ENCODE peak calls at places on chromosomes 16 and 17, in ten cellular contexts. X is colonic mucosa, V is neural progenitor cell, B is Karpas-422, O is thoracic aorta, Q is kidney epithelial cell, F is AG10803, H is aorta, Y is heart right ventricle, U is skeletal muscle cell. R is an unnamed sample.

GRCh38 chr17:60519795-60520194 is 6.2 kb downstream of the APPBP2 start:
- DNase-seq in O (no peak), F (no peak), U (no peak), Y (no peak), V (no peak), B (no peak), Q (no peak), X (no peak), H (no peak), R (no peak)

GRCh38 chr17:59783221-59784016 is 76.0 kb downstream of the VMP1 start:
- DNase-seq in B (no peak), X (no peak), Y (no peak), O (no peak), U (no peak), F (peak; percentile 42), H (no peak), Q (no peak), V (no peak), R (no peak)

GRCh38 chr17:27207073-27207511 is 86.8 kb upstream of the WSB1 start:
- DNase-seq in Q (no peak), F (peak; percentile 62), Y (no peak), O (no peak), V (no peak), U (peak; percentile 29), H (no peak), X (no peak), B (no peak), R (no peak)

GRCh38 chr16:89449726-89450335 is 40.5 kb downstream of the ANKRD11 start:
- DNase-seq in F (no peak), U (no peak), Q (no peak), Y (no peak), V (no peak), O (no peak), B (no peak), H (no peak), X (no peak), R (no peak)

GRCh38 chr17:67836205-67836987 is 11.1 kb downstream of the BPTF start:
- DNase-seq in X (no peak), O (no peak), Y (no peak), V (no peak), Q (no peak), B (no peak), U (peak; percentile 14), F (peak; percentile 60), H (no peak), R (no peak)

GRCh38 chr16:88901718-88902337 is 35.4 kb upstream of the PABPN1L start:
- DNase-seq in V (no peak), Y (no peak), X (no peak), O (no peak), H (no peak), U (no peak), B (peak; percentile 62), Q (no peak), F (no peak), R (no peak)

GRCh38 chr17:74737299-74738050 is 419 bp downstream of the RAB37 start:
- DNase-seq in F (no peak), B (peak; percentile 75), X (no peak), V (peak; percentile 87), U (no peak), Y (no peak), H (no peak), O (no peak), Q (no peak), R (no peak)

GRCh38 chr16:67244387-67245188 is 2.7 kb downstream of the FHOD1 start:
- DNase-seq in V (no peak), Y (peak; percentile 86), F (peak; percentile 89), U (peak; percentile 67), Q (no peak), O (peak; percentile 36), B (peak; percentile 96), H (peak; percentile 87), X (peak; percentile 75), R (peak; percentile 93)

GRCh38 chr16:56357765-56358322 is 67.5 kb downstream of the AMFR start:
- DNase-seq in X (no peak), U (no peak), F (no peak), V (peak; percentile 25), Q (no peak), O (no peak), H (peak; percentile 76), Y (no peak), B (peak; percentile 65), R (peak; percentile 76)

GRCh38 chr17:79748296-79749099 is 17.8 kb downstream of the ENPP7 start:
- DNase-seq in F (no peak), X (no peak), U (no peak), Q (no peak), Y (no peak), V (peak; percentile 35), O (no peak), B (no peak), H (no peak), R (no peak)

GRCh38 chr16:65648111-65648510 is 526.2 kb upstream of the CDH11 start:
- DNase-seq in H (no peak), O (no peak), X (no peak), Q (no peak), F (no peak), Y (no peak), U (no peak), V (no peak), B (no peak), R (no peak)

GRCh38 chr17:80297996-80298560 is 37.4 kb downstream of the RNF213 start:
- DNase-seq in U (no peak), O (no peak), Q (no peak), V (no peak), F (no peak), H (peak; percentile 65), X (no peak), Y (no peak), B (no peak), R (no peak)

GRCh38 chr16:23967018-23967417 is 131.2 kb downstream of the PRKCB start:
- DNase-seq in B (no peak), Y (no peak), Q (no peak), U (no peak), O (no peak), V (no peak), H (no peak), X (no peak), F (no peak), R (no peak)

GRCh38 chr16:66906916-66907836 is 11.5 kb downstream of the CDH16 start:
- DNase-seq in X (no peak), F (no peak), B (no peak), Y (peak; percentile 32), U (no peak), Q (no peak), H (peak; percentile 65), O (no peak), V (no peak), R (no peak)

DNA sequence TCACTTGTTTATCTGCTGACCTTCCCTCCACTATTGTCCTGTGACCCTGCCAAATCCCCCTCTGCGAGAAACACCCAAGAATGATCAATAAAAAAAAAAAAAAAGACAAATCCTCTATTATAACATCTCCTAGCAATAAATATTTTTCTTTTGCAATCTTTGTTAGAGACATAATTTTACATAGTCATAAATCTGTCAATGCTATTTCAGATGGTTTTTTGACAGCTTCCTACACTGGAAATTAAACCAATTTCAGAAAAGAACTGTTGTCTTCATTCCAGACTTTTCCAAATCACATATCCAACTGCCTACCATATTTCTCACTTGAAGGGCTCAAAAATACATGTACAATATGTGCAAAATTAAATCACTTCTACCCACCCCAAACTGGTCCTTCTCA is 3.7 kb downstream of the METTL16 start:
- DNase-seq in B (no peak), O (no peak), F (no peak), Y (no peak), V (no peak), U (no peak), H (no peak), X (no peak), Q (no peak), R (no peak)
- H3K4me3 ChIP-seq in B (no peak overlapping the region), O (no peak overlapping the region), F (no peak overlapping the region), Y (no peak overlapping the region), V (no peak overlapping the region), U (no peak overlapping the region), H (no peak overlapping the region), X (no peak overlapping the region), Q (no peak overlapping the region), R (no peak overlapping the region)

GRCh38 chr16:49532243-49532870 is 158.8 kb downstream of the C16orf78 start:
- DNase-seq in H (peak; percentile 64), V (peak; percentile 59), U (no peak), X (no peak), F (no peak), Y (no peak), Q (no peak), O (no peak), B (no peak), R (no peak)

GRCh38 chr16:49532873-49533272 is 159.3 kb downstream of the C16orf78 start:
- DNase-seq in F (no peak), Q (no peak), B (no peak), H (peak; percentile 63), X (no peak), U (no peak), O (no peak), V (no peak), Y (no peak), R (no peak)

GRCh38 chr16:49530396-49530795 is 156.8 kb downstream of the C16orf78 start:
- DNase-seq in H (no peak), O (no peak), Q (no peak), U (no peak), X (no peak), B (peak; percentile 57), Y (no peak), F (no peak), V (no peak), R (no peak)

GRCh38 chr16:49529646-49530045 is 156.0 kb downstream of the C16orf78 start:
- DNase-seq in F (no peak), O (no peak), H (peak; percentile 61), Q (no peak), Y (no peak), X (no peak), U (no peak), B (no peak), V (no peak), R (no peak)

GRCh38 chr16:49531425-49531824 is 157.8 kb downstream of the C16orf78 start:
- DNase-seq in H (no peak), F (no peak), O (no peak), B (no peak), V (no peak), U (no peak), Q (no peak), X (no peak), Y (no peak), R (no peak)
- H3K4me3 ChIP-seq in H (no peak overlapping the region), F (no peak overlapping the region), O (no peak overlapping the region), B (no peak overlapping the region), V (no peak overlapping the region), U (no peak overlapping the region), Q (no peak overlapping the region), X (no peak overlapping the region), Y (no peak overlapping the region), R (no peak overlapping the region)

GRCh38 chr16:49596119-49596518 is 222.5 kb downstream of the C16orf78 start:
- DNase-seq in O (no peak), B (no peak), U (no peak), Y (peak; percentile 22), H (no peak), F (no peak), V (peak; percentile 64), Q (no peak), X (no peak), R (peak; percentile 39)
- H3K4me3 ChIP-seq in O (peak overlapping the region; percentile 59), B (no peak overlapping the region), U (no peak overlapping the region), Y (peak overlapping the region; percentile 13), H (no peak overlapping the region), F (no peak overlapping the region), V (no peak overlapping the region), Q (no peak overlapping the region), X (no peak overlapping the region), R (no peak overlapping the region)

GRCh38 chr17:77098884-77099545 is 41.8 kb upstream of the SEC14L1 start:
- DNase-seq in Y (peak; percentile 72), Q (no peak), X (peak; percentile 47), V (no peak), B (no peak), U (no peak), O (no peak), H (no peak), F (peak; percentile 88), R (no peak)
- H3K4me3 ChIP-seq in Y (no peak overlapping the region), Q (no peak overlapping the region), X (no peak overlapping the region), V (no peak overlapping the region), B (no peak overlapping the region), U (no peak overlapping the region), O (no peak overlapping the region), H (no peak overlapping the region), F (no peak overlapping the region), R (no peak overlapping the region)